ENCODE peak calls at places on chromosomes 4 and X, in nine cellular contexts. One of them, this sample, is unnamed.

GRCh38 chrX:84477114-84477513 is 25.1 kb downstream of the HDX start:
- DNase-seq in HCT116: no peak
- DNase-seq in activated T-cell treated with anti-CD3 and anti-CD28 coated beads, Interleukin-2, amount 50 U/mL, for 72 hours: no peak
- DNase-seq in sigmoid colon: no peak
- DNase-seq in EL: no peak
- DNase-seq in mesothelial cell of epicardium: no peak
- DNase-seq in hippocampal formation: no peak
- DNase-seq in brain microvascular endothelial cell: no peak
- DNase-seq in globus pallidus: no peak
- DNase-seq in this sample: no peak

GRCh38 chr4:102104278-102104677 is 241.0 kb downstream of the SLC39A8 start:
- DNase-seq in activated T-cell treated with anti-CD3 and anti-CD28 coated beads, Interleukin-2, amount 50 U/mL, for 72 hours: no peak
- DNase-seq in EL: no peak
- DNase-seq in hippocampal formation: no peak
- DNase-seq in brain microvascular endothelial cell: no peak
- DNase-seq in HCT116: no peak
- DNase-seq in globus pallidus: no peak
- DNase-seq in sigmoid colon: no peak
- DNase-seq in mesothelial cell of epicardium: no peak
- DNase-seq in this sample: no peak

GRCh38 chrX:12974217-12974796 is 603 bp upstream of the TMSB4X start:
- DNase-seq in hippocampal formation: no peak
- DNase-seq in brain microvascular endothelial cell: no peak
- DNase-seq in sigmoid colon: peak
- DNase-seq in EL: peak
- DNase-seq in HCT116: no peak
- DNase-seq in globus pallidus: no peak
- DNase-seq in mesothelial cell of epicardium: no peak
- DNase-seq in activated T-cell treated with anti-CD3 and anti-CD28 coated beads, Interleukin-2, amount 50 U/mL, for 72 hours: peak
- DNase-seq in this sample: peak

GRCh38 chr4:28073860-28074555 is 1213.4 kb downstream of the STIM2 start:
- DNase-seq in HCT116: peak
- DNase-seq in hippocampal formation: no peak
- DNase-seq in sigmoid colon: no peak
- DNase-seq in mesothelial cell of epicardium: no peak
- DNase-seq in EL: no peak
- DNase-seq in globus pallidus: no peak
- DNase-seq in brain microvascular endothelial cell: no peak
- DNase-seq in activated T-cell treated with anti-CD3 and anti-CD28 coated beads, Interleukin-2, amount 50 U/mL, for 72 hours: no peak
- DNase-seq in this sample: no peak

GRCh38 chr4:110663738-110664444 is 41.0 kb upstream of the PITX2 start:
- DNase-seq in hippocampal formation: no peak
- DNase-seq in EL: peak
- DNase-seq in HCT116: no peak
- DNase-seq in activated T-cell treated with anti-CD3 and anti-CD28 coated beads, Interleukin-2, amount 50 U/mL, for 72 hours: no peak
- DNase-seq in sigmoid colon: no peak
- DNase-seq in globus pallidus: no peak
- DNase-seq in brain microvascular endothelial cell: no peak
- DNase-seq in mesothelial cell of epicardium: no peak
- DNase-seq in this sample: no peak

GRCh38 chr4:39323836-39324235 is 42.3 kb downstream of the RFC1 start:
- DNase-seq in mesothelial cell of epicardium: no peak
- DNase-seq in EL: no peak
- DNase-seq in activated T-cell treated with anti-CD3 and anti-CD28 coated beads, Interleukin-2, amount 50 U/mL, for 72 hours: no peak
- DNase-seq in sigmoid colon: no peak
- DNase-seq in HCT116: no peak
- DNase-seq in hippocampal formation: no peak
- DNase-seq in brain microvascular endothelial cell: no peak
- DNase-seq in globus pallidus: peak
- DNase-seq in this sample: no peak

GRCh38 chr4:113961322-113961698 is 18.1 kb downstream of the ARSJ start:
- DNase-seq in HCT116: no peak
- DNase-seq in brain microvascular endothelial cell: peak
- DNase-seq in mesothelial cell of epicardium: no peak
- DNase-seq in activated T-cell treated with anti-CD3 and anti-CD28 coated beads, Interleukin-2, amount 50 U/mL, for 72 hours: no peak
- DNase-seq in sigmoid colon: no peak
- DNase-seq in globus pallidus: no peak
- DNase-seq in EL: peak
- DNase-seq in hippocampal formation: no peak
- DNase-seq in this sample: peak

GRCh38 chr4:72283357-72283756 is 251.6 kb downstream of the NPFFR2 start:
- DNase-seq in hippocampal formation: no peak
- DNase-seq in brain microvascular endothelial cell: no peak
- DNase-seq in globus pallidus: no peak
- DNase-seq in mesothelial cell of epicardium: no peak
- DNase-seq in HCT116: no peak
- DNase-seq in EL: no peak
- DNase-seq in sigmoid colon: no peak
- DNase-seq in activated T-cell treated with anti-CD3 and anti-CD28 coated beads, Interleukin-2, amount 50 U/mL, for 72 hours: no peak
- DNase-seq in this sample: no peak

GRCh38 chr4:78644744-78645330 is 93.3 kb downstream of the ANXA3 start:
- DNase-seq in globus pallidus: peak
- DNase-seq in activated T-cell treated with anti-CD3 and anti-CD28 coated beads, Interleukin-2, amount 50 U/mL, for 72 hours: peak
- DNase-seq in hippocampal formation: peak
- DNase-seq in EL: peak
- DNase-seq in mesothelial cell of epicardium: no peak
- DNase-seq in HCT116: peak
- DNase-seq in brain microvascular endothelial cell: peak
- DNase-seq in sigmoid colon: peak
- DNase-seq in this sample: peak

GRCh38 chr4:68589790-68590189 is 13.7 kb upstream of the UGT2B17 start:
- DNase-seq in sigmoid colon: no peak
- DNase-seq in EL: no peak
- DNase-seq in activated T-cell treated with anti-CD3 and anti-CD28 coated beads, Interleukin-2, amount 50 U/mL, for 72 hours: no peak
- DNase-seq in globus pallidus: no peak
- DNase-seq in HCT116: no peak
- DNase-seq in brain microvascular endothelial cell: no peak
- DNase-seq in hippocampal formation: no peak
- DNase-seq in mesothelial cell of epicardium: no peak
- DNase-seq in this sample: no peak

GRCh38 chr4:154658680-154659402 is 46.4 kb upstream of the FGG start:
- DNase-seq in mesothelial cell of epicardium: no peak
- DNase-seq in globus pallidus: peak
- DNase-seq in HCT116: no peak
- DNase-seq in EL: no peak
- DNase-seq in sigmoid colon: no peak
- DNase-seq in activated T-cell treated with anti-CD3 and anti-CD28 coated beads, Interleukin-2, amount 50 U/mL, for 72 hours: no peak
- DNase-seq in hippocampal formation: no peak
- DNase-seq in brain microvascular endothelial cell: no peak
- DNase-seq in this sample: no peak

GRCh38 chrX:85052636-85053343 is 49.1 kb downstream of the APOOL start:
- DNase-seq in EL: peak
- DNase-seq in mesothelial cell of epicardium: no peak
- DNase-seq in sigmoid colon: no peak
- DNase-seq in hippocampal formation: peak
- DNase-seq in globus pallidus: peak
- DNase-seq in brain microvascular endothelial cell: peak
- DNase-seq in HCT116: peak
- DNase-seq in activated T-cell treated with anti-CD3 and anti-CD28 coated beads, Interleukin-2, amount 50 U/mL, for 72 hours: no peak
- DNase-seq in this sample: peak

GRCh38 chr4:99808260-99808857 is 8.3 kb upstream of the DAPP1 start:
- DNase-seq in brain microvascular endothelial cell: peak
- DNase-seq in sigmoid colon: no peak
- DNase-seq in globus pallidus: no peak
- DNase-seq in EL: peak
- DNase-seq in mesothelial cell of epicardium: peak
- DNase-seq in hippocampal formation: no peak
- DNase-seq in activated T-cell treated with anti-CD3 and anti-CD28 coated beads, Interleukin-2, amount 50 U/mL, for 72 hours: peak
- DNase-seq in HCT116: peak
- DNase-seq in this sample: peak

GRCh38 chr4:181181331-181181730 is 1061.9 kb upstream of the TENM3 start:
- DNase-seq in HCT116: no peak
- DNase-seq in brain microvascular endothelial cell: no peak
- DNase-seq in activated T-cell treated with anti-CD3 and anti-CD28 coated beads, Interleukin-2, amount 50 U/mL, for 72 hours: no peak
- DNase-seq in sigmoid colon: no peak
- DNase-seq in globus pallidus: no peak
- DNase-seq in hippocampal formation: no peak
- DNase-seq in EL: no peak
- DNase-seq in mesothelial cell of epicardium: no peak
- DNase-seq in this sample: no peak

GRCh38 chrX:51743179-51743957 is at the start of gene GSPT2:
- DNase-seq in EL: peak
- DNase-seq in globus pallidus: peak
- DNase-seq in activated T-cell treated with anti-CD3 and anti-CD28 coated beads, Interleukin-2, amount 50 U/mL, for 72 hours: peak
- DNase-seq in hippocampal formation: peak
- DNase-seq in brain microvascular endothelial cell: peak
- DNase-seq in HCT116: no peak
- DNase-seq in sigmoid colon: peak
- DNase-seq in mesothelial cell of epicardium: peak
- DNase-seq in this sample: peak

GRCh38 chrX:96700625-96701024 is 16.0 kb downstream of the DIAPH2 start:
- DNase-seq in activated T-cell treated with anti-CD3 and anti-CD28 coated beads, Interleukin-2, amount 50 U/mL, for 72 hours: no peak
- DNase-seq in globus pallidus: no peak
- DNase-seq in hippocampal formation: no peak
- DNase-seq in EL: no peak
- DNase-seq in brain microvascular endothelial cell: no peak
- DNase-seq in HCT116: no peak
- DNase-seq in sigmoid colon: no peak
- DNase-seq in mesothelial cell of epicardium: no peak
- DNase-seq in this sample: no peak

GRCh38 chrX:25941087-25941486 is 197.1 kb upstream of the MAGEB18 start:
- DNase-seq in sigmoid colon: no peak
- DNase-seq in hippocampal formation: no peak
- DNase-seq in globus pallidus: no peak
- DNase-seq in activated T-cell treated with anti-CD3 and anti-CD28 coated beads, Interleukin-2, amount 50 U/mL, for 72 hours: no peak
- DNase-seq in mesothelial cell of epicardium: no peak
- DNase-seq in HCT116: no peak
- DNase-seq in EL: no peak
- DNase-seq in brain microvascular endothelial cell: no peak
- DNase-seq in this sample: peak

GRCh38 chrX:22589845-22590244 is 317.1 kb downstream of the CBLL2 start:
- DNase-seq in HCT116: no peak
- DNase-seq in EL: no peak
- DNase-seq in sigmoid colon: no peak
- DNase-seq in globus pallidus: no peak
- DNase-seq in hippocampal formation: no peak
- DNase-seq in mesothelial cell of epicardium: no peak
- DNase-seq in activated T-cell treated with anti-CD3 and anti-CD28 coated beads, Interleukin-2, amount 50 U/mL, for 72 hours: no peak
- DNase-seq in brain microvascular endothelial cell: no peak
- DNase-seq in this sample: no peak

This sample was measured in dermis blood vessel endothelial cell.